ENCODE peak calls at places on chromosomes 7 and 10, in five cellular contexts. P is neuronal stem cell, H is mesenchymal stem cell, Z is H1, V is trophoblast cell. T is an unnamed sample.
A peak's percentile ranks its signal among the peaks of the same experiment; 100 is the strongest.

GRCh38 chr7:82481499-82482097 is 38.0 kb upstream of the CACNA2D1 start:
- DNase-seq in V (no peak), H (peak; percentile 38), P (no peak), Z (no peak), T (no peak)

GRCh38 chr7:919114-919442 is 35.4 kb downstream of the ADAP1 start:
- DNase-seq in Z (no peak), P (no peak), V (no peak), H (no peak), T (no peak)

GRCh38 chr10:132457328-132458070 is 60.5 kb downstream of the PWWP2B start:
- DNase-seq in H (no peak), V (no peak), P (no peak), Z (no peak), T (no peak)

GRCh38 chr7:77482015-77482414 is 55.1 kb upstream of the PTPN12 start:
- DNase-seq in Z (no peak), H (peak; percentile 17), P (no peak), V (peak; percentile 88), T (no peak)

GRCh38 chr10:44382981-44383748 is 1.7 kb downstream of the CXCL12 start:
- DNase-seq in P (no peak), H (no peak), V (no peak), Z (no peak), T (peak; percentile 23)

GRCh38 chr10:13120786-13121499 is 21.0 kb downstream of the OPTN start:
- DNase-seq in H (no peak), Z (no peak), P (no peak), V (no peak), T (no peak)

GRCh38 chr7:68706291-68706690 is 892.0 kb upstream of the AUTS2 start:
- DNase-seq in H (peak; percentile 55), P (no peak), Z (no peak), V (no peak), T (no peak)

GRCh38 chr10:46539596-46540411 is 16.7 kb downstream of the GPRIN2 start:
- DNase-seq in P (no peak), V (peak; percentile 94), Z (no peak), H (peak; percentile 75), T (no peak)

GRCh38 chr10:98344589-98345038 is 70.4 kb downstream of the PYROXD2 start:
- DNase-seq in P (no peak), V (no peak), H (peak; percentile 93), Z (no peak), T (no peak)

GRCh38 chr10:30324448-30325110 is 24.5 kb downstream of the MTPAP start:
- DNase-seq in V (no peak), P (no peak), Z (no peak), H (no peak), T (no peak)

GRCh38 chr7:105838273-105839141 is 37.9 kb downstream of the ATXN7L1 start:
- DNase-seq in Z (no peak), P (no peak), V (no peak), H (peak; percentile 26), T (no peak)

GRCh38 chr7:67823345-67823744 is 826.7 kb downstream of the TYW1 start:
- DNase-seq in H (no peak), P (no peak), V (no peak), Z (no peak), T (no peak)

GRCh38 chr7:56105508-56105907 is 768 bp downstream of the CHCHD2 start:
- DNase-seq in H (peak; percentile 81), P (no peak), Z (no peak), V (peak; percentile 46), T (no peak)

GRCh38 chr7:97470726-97471125 is 261.2 kb upstream of the TAC1 start:
- DNase-seq in Z (no peak), P (no peak), H (no peak), V (no peak), T (no peak)

GRCh38 chr10:117074621-117075020 is 63.4 kb downstream of the VAX1 start:
- DNase-seq in H (no peak), P (no peak), V (no peak), Z (no peak), T (peak; percentile 33)

GRCh38 chr7:36644625-36645422 is 79.5 kb downstream of the AOAH start:
- DNase-seq in V (no peak), Z (no peak), P (no peak), H (no peak), T (no peak)

GRCh38 chr7:117673839-117674238 is 194.0 kb downstream of the CFTR start:
- DNase-seq in Z (no peak), H (peak; percentile 57), P (no peak), V (no peak), T (no peak)

GRCh38 chr7:94665426-94665825 is 9.5 kb upstream of the SGCE start:
- DNase-seq in V (no peak), H (no peak), Z (no peak), P (no peak), T (no peak)

GRCh38 chr10:82811621-82812020 is 936.6 kb downstream of the NRG3 start:
- DNase-seq in Z (peak; percentile 7), H (peak; percentile 38), V (no peak), P (no peak), T (peak; percentile 56)

GRCh38 chr7:156662269-156662668 is 21.7 kb downstream of the RNF32 start:
- DNase-seq in P (no peak), Z (no peak), H (no peak), V (no peak), T (no peak)

GRCh38 chr7:157945401-157945800 is 608.6 kb downstream of the DNAJB6 start:
- DNase-seq in Z (no peak), P (no peak), H (no peak), V (no peak), T (no peak)

GRCh38 chr10:24339387-24339786 is 130.4 kb downstream of the KIAA1217 start:
- DNase-seq in P (no peak), H (no peak), Z (no peak), V (no peak), T (no peak)

GRCh38 chr10:119268871-119269506 is 61.6 kb downstream of the GRK5 start:
- DNase-seq in H (peak; percentile 93), P (no peak), Z (no peak), V (no peak), T (no peak)

DNA sequence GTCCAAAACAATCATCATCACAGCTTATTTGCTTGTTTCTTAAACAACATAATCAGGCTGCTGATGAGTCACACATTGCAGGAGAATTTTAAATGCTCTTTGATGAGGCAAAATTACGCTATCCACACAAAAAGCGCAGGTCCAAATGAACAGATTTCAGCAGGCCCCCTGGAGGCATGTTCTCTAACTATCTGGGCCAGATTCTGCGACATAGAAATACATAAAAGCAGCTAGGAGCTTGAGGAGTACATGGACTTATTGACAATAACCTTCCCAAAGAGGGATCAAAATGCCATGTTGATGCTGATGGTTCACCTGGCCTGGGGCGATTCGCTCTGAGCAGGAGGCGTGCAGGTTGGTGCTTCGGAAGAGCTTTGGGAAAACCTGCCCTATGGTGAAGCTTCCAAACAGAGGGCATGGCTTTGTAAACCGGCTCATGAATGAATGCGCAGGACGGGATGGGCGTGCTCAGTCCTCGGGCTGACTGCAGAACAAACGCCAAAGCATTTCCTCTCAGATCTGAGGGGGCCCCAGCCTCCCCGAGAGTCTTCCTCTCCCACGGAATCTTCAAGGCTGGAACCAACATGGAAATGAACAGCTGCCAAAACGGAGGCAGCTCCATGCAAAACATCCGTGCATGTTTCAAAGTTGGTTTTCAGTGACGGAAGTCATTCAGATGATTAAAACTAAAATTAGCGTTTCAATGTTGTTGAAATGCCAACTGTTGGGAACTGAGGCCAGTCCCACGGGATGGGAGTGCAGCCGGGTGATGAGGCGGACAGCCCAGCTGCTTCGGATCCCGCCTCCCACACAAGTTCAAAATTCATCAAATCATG is 179.6 kb downstream of the TCERG1L start:
- DNase-seq in H (no peak), P (no peak), V (no peak), Z (no peak), T (no peak)
- H3K9ac ChIP-seq in H (no peak overlapping the region), P (no peak overlapping the region), V (no peak overlapping the region), Z (no peak overlapping the region), T (no peak overlapping the region)

GRCh38 chr10:112810651-112811215 is 139.3 kb upstream of the TCF7L2 start:
- DNase-seq in V (peak; percentile 94), H (no peak), Z (no peak), P (no peak), T (peak; percentile 20)
- H2BK12ac ChIP-seq in V (peak overlapping the region; percentile 89), H (peak overlapping the region; percentile 82), Z (peak overlapping the region; percentile 93), P (no peak overlapping the region), T (peak overlapping the region; percentile 95)

DNA sequence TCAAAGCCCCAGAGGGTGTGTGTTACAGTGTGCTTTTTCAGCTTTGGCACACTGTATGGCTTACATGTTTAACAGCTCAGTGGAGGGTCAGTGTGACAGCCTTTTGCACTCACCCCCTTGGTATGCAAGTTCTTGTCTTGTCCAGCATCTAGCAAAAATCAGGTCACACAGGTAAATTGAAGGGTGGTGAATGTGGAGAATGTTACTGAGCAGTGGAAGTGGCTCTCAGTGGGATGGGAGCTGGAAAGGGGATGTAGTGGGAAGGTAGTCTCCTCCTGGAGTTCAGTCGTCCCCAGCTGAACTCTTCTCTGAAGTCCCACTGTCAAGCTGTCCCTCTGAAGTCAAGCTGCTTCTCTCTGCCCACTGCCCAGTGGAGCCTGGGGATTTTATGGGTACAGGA is 21.0 kb upstream of the C10orf90 start:
- DNase-seq in H (no peak), V (peak; percentile 27), P (no peak), Z (no peak), T (no peak)
- H2BK120ac ChIP-seq in H (no peak overlapping the region), V (no peak overlapping the region), P (no peak overlapping the region), Z (no peak overlapping the region), T (no peak overlapping the region)

GRCh38 chr7:27693794-27694193 is 31.1 kb upstream of the HIBADH start:
- DNase-seq in H (peak; percentile 21), P (no peak), V (no peak), Z (no peak), T (no peak)
- H3K9ac ChIP-seq in H (peak overlapping the region; percentile 30), P (no peak overlapping the region), V (no peak overlapping the region), Z (no peak overlapping the region), T (no peak overlapping the region)

DNA sequence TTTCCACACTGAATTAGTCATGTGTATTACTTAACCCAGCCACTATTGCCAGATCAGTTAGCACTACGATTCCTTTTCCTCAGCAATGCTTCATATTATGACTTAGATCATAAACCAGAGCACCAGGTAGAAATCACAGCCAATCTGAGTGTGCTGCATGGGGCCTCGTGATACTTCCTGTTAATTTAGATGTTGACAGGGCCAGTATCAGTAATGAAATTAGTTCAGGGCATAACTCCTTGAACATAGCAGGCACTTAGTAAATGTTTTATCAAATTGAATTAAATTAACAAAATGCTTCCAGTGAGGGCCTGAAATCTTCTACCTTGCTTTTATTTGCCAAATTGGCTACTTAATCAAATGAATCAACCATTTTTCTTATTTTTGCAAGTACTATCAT is 169.3 kb upstream of the LRGUK start:
- DNase-seq in H (no peak), Z (no peak), P (no peak), V (no peak), T (no peak)
- H2BK12ac ChIP-seq in H (no peak overlapping the region), Z (no peak overlapping the region), P (no peak overlapping the region), V (no peak overlapping the region), T (no peak overlapping the region)

GRCh38 chr10:16965242-16965620 is 148.0 kb upstream of the RSU1 start:
- DNase-seq in H (no peak), V (no peak), Z (no peak), P (no peak), T (no peak)
- H2BK120ac ChIP-seq in H (no peak overlapping the region), V (no peak overlapping the region), Z (no peak overlapping the region), P (no peak overlapping the region), T (no peak overlapping the region)

T was measured in H9.